ENCODE peak calls at places on chromosome 5, in four cellular contexts. One of them, this sample, is unnamed.

GRCh38 chr5:167305591-167306213 is 985.7 kb upstream of the WWC1 start:
- DNase-seq in A549: no peak
- DNase-seq in prostate gland: no peak
- DNase-seq in body of pancreas: no peak
- DNase-seq in this sample: no peak

GRCh38 chr5:84437673-84438315 is 53.1 kb upstream of the EDIL3 start:
- DNase-seq in A549: peak
- DNase-seq in prostate gland: no peak
- DNase-seq in body of pancreas: no peak
- DNase-seq in this sample: no peak

GRCh38 chr5:33205727-33206410 is 234.9 kb upstream of the TARS1 start:
- DNase-seq in A549: no peak
- DNase-seq in prostate gland: no peak
- DNase-seq in body of pancreas: no peak
- DNase-seq in this sample: no peak

GRCh38 chr5:55638455-55638854 is 73.7 kb downstream of the SLC38A9 start:
- DNase-seq in A549: no peak
- DNase-seq in prostate gland: peak
- DNase-seq in body of pancreas: no peak
- DNase-seq in this sample: no peak

GRCh38 chr5:101370240-101370639 is 467.2 kb upstream of the ST8SIA4 start:
- DNase-seq in A549: no peak
- DNase-seq in prostate gland: no peak
- DNase-seq in body of pancreas: no peak
- DNase-seq in this sample: no peak

GRCh38 chr5:87311400-87312279 is 44.0 kb downstream of the RASA1 start:
- DNase-seq in A549: no peak
- DNase-seq in prostate gland: no peak
- DNase-seq in body of pancreas: no peak
- DNase-seq in this sample: no peak

GRCh38 chr5:171137768-171138540 is 171.1 kb upstream of the TLX3 start:
- DNase-seq in A549: peak
- DNase-seq in prostate gland: no peak
- DNase-seq in body of pancreas: no peak
- DNase-seq in this sample: no peak

GRCh38 chr5:126499742-126500396 is 76.7 kb downstream of the GRAMD2B start:
- DNase-seq in A549: peak
- DNase-seq in prostate gland: no peak
- DNase-seq in body of pancreas: no peak
- DNase-seq in this sample: no peak

GRCh38 chr5:133681896-133682295 is 69.6 kb upstream of the FSTL4 start:
- DNase-seq in A549: no peak
- DNase-seq in prostate gland: no peak
- DNase-seq in body of pancreas: no peak
- DNase-seq in this sample: no peak

GRCh38 chr5:67154518-67155206 is 41.9 kb downstream of the CD180 start:
- DNase-seq in A549: no peak
- DNase-seq in prostate gland: peak
- DNase-seq in body of pancreas: no peak
- DNase-seq in this sample: no peak

GRCh38 chr5:126031989-126032716 is 391.1 kb upstream of the GRAMD2B start:
- DNase-seq in A549: no peak
- DNase-seq in prostate gland: no peak
- DNase-seq in body of pancreas: no peak
- DNase-seq in this sample: no peak

GRCh38 chr5:10434392-10434791 is 7.3 kb upstream of the ROPN1L start:
- DNase-seq in A549: no peak
- DNase-seq in prostate gland: no peak
- DNase-seq in body of pancreas: no peak
- DNase-seq in this sample: no peak

GRCh38 chr5:68333649-68334549 is 118.3 kb downstream of the PIK3R1 start:
- DNase-seq in A549: peak
- DNase-seq in prostate gland: no peak
- DNase-seq in body of pancreas: no peak
- DNase-seq in this sample: peak

GRCh38 chr5:54718647-54719046 is 201.1 kb downstream of the SNX18 start:
- DNase-seq in A549: no peak
- DNase-seq in prostate gland: no peak
- DNase-seq in body of pancreas: no peak
- DNase-seq in this sample: no peak

GRCh38 chr5:151123897-151124751 is 33.5 kb downstream of the ANXA6 start:
- DNase-seq in A549: peak
- DNase-seq in prostate gland: peak
- DNase-seq in body of pancreas: peak
- DNase-seq in this sample: peak

GRCh38 chr5:111984044-111984443 is 227.1 kb upstream of the NREP start:
- DNase-seq in A549: peak
- DNase-seq in prostate gland: no peak
- DNase-seq in body of pancreas: no peak
- DNase-seq in this sample: no peak

GRCh38 chr5:34639852-34640626 is 16.1 kb upstream of the RAI14 start:
- DNase-seq in A549: no peak
- DNase-seq in prostate gland: no peak
- DNase-seq in body of pancreas: no peak
- DNase-seq in this sample: no peak

GRCh38 chr5:132813599-132814440 is 718 bp downstream of the SOWAHA start:
- DNase-seq in A549: peak
- DNase-seq in prostate gland: no peak
- DNase-seq in body of pancreas: peak
- DNase-seq in this sample: no peak

GRCh38 chr5:130333089-130333488 is 428.8 kb downstream of the CHSY3 start:
- DNase-seq in A549: peak
- DNase-seq in prostate gland: no peak
- DNase-seq in body of pancreas: no peak
- DNase-seq in this sample: no peak

GRCh38 chr5:160432815-160433214 is 11.2 kb downstream of the PTTG1 start:
- DNase-seq in A549: no peak
- DNase-seq in prostate gland: no peak
- DNase-seq in body of pancreas: no peak
- DNase-seq in this sample: no peak

GRCh38 chr5:160436017-160436416 is 14.4 kb downstream of the PTTG1 start:
- DNase-seq in A549: no peak
- DNase-seq in prostate gland: no peak
- DNase-seq in body of pancreas: no peak
- DNase-seq in this sample: no peak

GRCh38 chr5:160438316-160439204 is 16.9 kb downstream of the PTTG1 start:
- DNase-seq in A549: peak
- DNase-seq in prostate gland: peak
- DNase-seq in body of pancreas: peak
- DNase-seq in this sample: no peak

GRCh38 chr5:160432188-160432587 is 10.5 kb downstream of the PTTG1 start:
- DNase-seq in A549: no peak
- DNase-seq in prostate gland: no peak
- DNase-seq in body of pancreas: no peak
- DNase-seq in this sample: no peak

DNA sequence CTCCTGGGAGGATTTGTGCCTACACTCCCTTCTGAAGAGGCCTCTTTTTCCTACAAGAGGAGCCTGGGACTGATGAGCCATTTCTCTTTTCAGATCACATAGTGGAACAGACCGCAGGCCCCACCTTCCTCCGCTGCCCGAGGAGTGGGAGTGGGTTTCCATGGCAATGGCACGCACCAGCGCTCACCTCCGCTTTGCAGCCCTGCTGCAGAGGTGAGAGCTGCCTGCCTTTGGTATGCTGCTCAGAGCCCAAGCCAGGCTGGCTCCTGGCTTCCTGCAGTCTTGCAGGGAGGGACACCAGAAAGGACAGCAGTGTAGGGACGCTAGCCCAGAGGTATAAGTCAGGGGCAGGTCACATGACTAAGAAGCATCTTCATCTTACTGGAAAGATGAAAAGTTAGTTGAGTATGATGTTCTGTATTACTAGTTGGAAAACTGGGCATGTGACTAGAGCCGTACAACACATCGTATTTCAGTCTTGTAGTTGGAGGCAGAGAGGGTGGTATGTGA is 12.4 kb downstream of the PTTG1 start:
- DNase-seq in A549: no peak
- DNase-seq in prostate gland: no peak
- DNase-seq in body of pancreas: no peak
- DNase-seq in this sample: no peak
- TF ChIP-seq POLR2A in A549: no peak
- TF ChIP-seq POLR2A in prostate gland: no peak
- TF ChIP-seq POLR2A in body of pancreas: no peak
- TF ChIP-seq POLR2A in this sample: no peak

GRCh38 chr5:5009240-5009639 is 130.9 kb upstream of the ADAMTS16 start:
- DNase-seq in A549: no peak
- DNase-seq in prostate gland: no peak
- DNase-seq in body of pancreas: no peak
- DNase-seq in this sample: no peak
- TF ChIP-seq POLR2A in A549: no peak
- TF ChIP-seq POLR2A in prostate gland: no peak
- TF ChIP-seq POLR2A in body of pancreas: no peak
- TF ChIP-seq POLR2A in this sample: no peak

GRCh38 chr5:134845852-134846640 is at the start of gene C5orf24:
- DNase-seq in A549: peak
- DNase-seq in prostate gland: peak
- DNase-seq in body of pancreas: peak
- DNase-seq in this sample: peak
- TF ChIP-seq POLR2A in A549: peak
- TF ChIP-seq POLR2A in prostate gland: peak
- TF ChIP-seq POLR2A in body of pancreas: peak
- TF ChIP-seq POLR2A in this sample: peak

GRCh38 chr5:176364765-176365662 is at the start of gene ARL10:
- DNase-seq in A549: no peak
- DNase-seq in prostate gland: no peak
- DNase-seq in body of pancreas: no peak
- DNase-seq in this sample: no peak
- TF ChIP-seq POLR2A in A549: no peak
- TF ChIP-seq POLR2A in prostate gland: no peak
- TF ChIP-seq POLR2A in body of pancreas: no peak
- TF ChIP-seq POLR2A in this sample: no peak

GRCh38 chr5:113294341-113295110 is 140.3 kb downstream of the TSSK1B start:
- DNase-seq in A549: peak
- DNase-seq in prostate gland: peak
- DNase-seq in body of pancreas: peak
- DNase-seq in this sample: peak
- TF ChIP-seq POLR2A in A549: no peak
- TF ChIP-seq POLR2A in prostate gland: peak
- TF ChIP-seq POLR2A in body of pancreas: peak
- TF ChIP-seq POLR2A in this sample: peak

GRCh38 chr5:177311723-177312648 is at the start of gene MXD3:
- DNase-seq in A549: peak
- DNase-seq in prostate gland: peak
- DNase-seq in body of pancreas: peak
- DNase-seq in this sample: peak

GRCh38 chr5:177311361-177311722 is 356 bp downstream of the MXD3 start:
- DNase-seq in A549: no peak
- DNase-seq in prostate gland: no peak
- DNase-seq in body of pancreas: no peak
- DNase-seq in this sample: no peak

GRCh38 chr5:177314376-177315342 is 3.0 kb upstream of the MXD3 start:
- DNase-seq in A549: no peak
- DNase-seq in prostate gland: no peak
- DNase-seq in body of pancreas: no peak
- DNase-seq in this sample: no peak

GRCh38 chr5:177313561-177314259 is 2.0 kb upstream of the MXD3 start:
- DNase-seq in A549: no peak
- DNase-seq in prostate gland: no peak
- DNase-seq in body of pancreas: no peak
- DNase-seq in this sample: no peak

DNA sequence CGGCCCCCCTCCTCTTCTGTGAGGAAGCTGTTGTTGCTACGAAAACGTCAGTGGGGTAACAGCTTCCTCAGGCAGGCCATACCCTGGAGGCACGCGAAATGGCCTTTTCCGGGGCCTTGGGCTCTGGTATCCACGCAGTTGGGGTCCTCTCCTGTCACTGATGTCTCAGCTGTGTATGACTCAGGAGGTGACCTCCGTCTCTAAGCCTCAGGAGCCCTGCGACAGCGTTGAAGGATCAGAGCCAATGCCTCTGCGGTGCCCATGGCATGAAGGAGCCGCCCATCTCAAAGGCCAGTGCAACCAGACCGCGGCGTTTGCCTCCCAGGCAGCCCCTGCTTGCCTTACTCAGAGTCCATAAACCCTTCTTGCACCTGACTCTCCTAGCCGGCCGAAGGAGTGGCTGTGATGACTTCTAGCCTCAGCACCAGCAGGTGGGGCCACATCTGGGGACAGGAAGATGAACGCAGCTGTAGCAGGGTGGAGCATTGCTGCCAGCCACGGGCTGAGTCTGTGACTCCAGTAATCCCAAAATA is 1.0 kb upstream of the MXD3 start:
- DNase-seq in A549: peak
- DNase-seq in prostate gland: no peak
- DNase-seq in body of pancreas: no peak
- DNase-seq in this sample: peak
- TF ChIP-seq POLR2A in A549: no peak
- TF ChIP-seq POLR2A in prostate gland: no peak
- TF ChIP-seq POLR2A in body of pancreas: no peak
- TF ChIP-seq POLR2A in this sample: no peak

GRCh38 chr5:113869611-113870010 is 356.1 kb downstream of the YTHDC2 start:
- DNase-seq in A549: no peak
- DNase-seq in prostate gland: no peak
- DNase-seq in body of pancreas: no peak
- DNase-seq in this sample: no peak

GRCh38 chr5:113866763-113867162 is 353.3 kb downstream of the YTHDC2 start:
- DNase-seq in A549: no peak
- DNase-seq in prostate gland: no peak
- DNase-seq in body of pancreas: no peak
- DNase-seq in this sample: no peak

GRCh38 chr5:113864437-113864836 is 350.9 kb downstream of the YTHDC2 start:
- DNase-seq in A549: no peak
- DNase-seq in prostate gland: no peak
- DNase-seq in body of pancreas: no peak
- DNase-seq in this sample: no peak
- TF ChIP-seq POLR2A in A549: no peak
- TF ChIP-seq POLR2A in prostate gland: no peak
- TF ChIP-seq POLR2A in body of pancreas: no peak
- TF ChIP-seq POLR2A in this sample: no peak

GRCh38 chr5:50666261-50667078 is at the start of gene PARP8:
- DNase-seq in A549: no peak
- DNase-seq in prostate gland: peak
- DNase-seq in body of pancreas: peak
- DNase-seq in this sample: peak
- TF ChIP-seq POLR2A in A549: no peak
- TF ChIP-seq POLR2A in prostate gland: no peak
- TF ChIP-seq POLR2A in body of pancreas: no peak
- TF ChIP-seq POLR2A in this sample: no peak

GRCh38 chr5:370959-371810 is 49.7 kb downstream of the AHRR start:
- DNase-seq in A549: no peak
- DNase-seq in prostate gland: peak
- DNase-seq in body of pancreas: no peak
- DNase-seq in this sample: no peak
- TF ChIP-seq POLR2A in A549: no peak
- TF ChIP-seq POLR2A in prostate gland: no peak
- TF ChIP-seq POLR2A in body of pancreas: no peak
- TF ChIP-seq POLR2A in this sample: no peak

This sample was measured in H54.